ENCODE peak calls at places on chromosomes 13 and 19, in four cellular contexts. C, U, E and F are unnamed samples.

GRCh38 chr19:17266975-17267788 is at the start of gene BABAM1:
- DNase-seq in C (peak; percentile 99), U (peak; percentile 99), E (peak; percentile 99), F (peak; percentile 94)

GRCh38 chr13:108624108-108624507 is 5.3 kb upstream of the MYO16 start:
- DNase-seq in C (no peak), U (no peak), E (no peak), F (no peak)

GRCh38 chr19:1000095-1000494 is at the start of gene GRIN3B:
- DNase-seq in C (no peak), U (peak; percentile 50), E (no peak), F (no peak)

GRCh38 chr19:8612807-8613171 is 2.3 kb upstream of the ADAMTS10 start:
- DNase-seq in C (no peak), U (no peak), E (no peak), F (no peak)

GRCh38 chr13:75418997-75419396 is 63.0 kb downstream of the TBC1D4 start:
- DNase-seq in C (no peak), U (peak; percentile 71), E (no peak), F (no peak)

GRCh38 chr13:37277435-37278144 is 172.1 kb upstream of the CSNK1A1L start:
- DNase-seq in C (no peak), U (peak; percentile 63), E (no peak), F (no peak)

GRCh38 chr19:32581704-32582164 is 744 bp downstream of the PDCD5 start:
- DNase-seq in C (no peak), U (peak; percentile 72), E (no peak), F (peak; percentile 27)

GRCh38 chr19:14383556-14383897 is 2.3 kb downstream of the ADGRE5 start:
- DNase-seq in C (no peak), U (peak; percentile 55), E (no peak), F (peak; percentile 65)

GRCh38 chr13:24293761-24294160 is 15.6 kb upstream of the C1QTNF9 start:
- DNase-seq in C (no peak), U (no peak), E (no peak), F (no peak)

GRCh38 chr19:57903298-57904174 is 12.9 kb downstream of the ZNF417 start:
- DNase-seq in C (no peak), U (peak; percentile 75), E (no peak), F (no peak)

GRCh38 chr19:2544576-2545415 is 68.9 kb downstream of the GADD45B start:
- DNase-seq in C (no peak), U (no peak), E (no peak), F (peak; percentile 14)

GRCh38 chr13:99179460-99179859 is 21.2 kb upstream of the UBAC2 start:
- DNase-seq in C (no peak), U (no peak), E (no peak), F (no peak)

GRCh38 chr13:27481766-27482165 is 31.4 kb upstream of the MTIF3 start:
- DNase-seq in C (no peak), U (peak; percentile 51), E (no peak), F (peak; percentile 25)

GRCh38 chr13:32471187-32471922 is 43.4 kb upstream of the N4BP2L1 start:
- DNase-seq in C (no peak), U (peak; percentile 90), E (peak; percentile 59), F (peak; percentile 42)

GRCh38 chr19:40283414-40284250 is 1.5 kb downstream of the AKT2 start:
- DNase-seq in C (no peak), U (no peak), E (no peak), F (no peak)

GRCh38 chr13:113582841-113583631 is 1.5 kb upstream of the TFDP1 start:
- DNase-seq in C (no peak), U (no peak), E (no peak), F (no peak)

GRCh38 chr19:8355631-8356402 is 8.1 kb upstream of the ANGPTL4 start:
- DNase-seq in C (no peak), U (peak; percentile 97), E (peak; percentile 98), F (no peak)

GRCh38 chr13:73693215-73693614 is 441.0 kb downstream of the KLF12 start:
- DNase-seq in C (no peak), U (no peak), E (no peak), F (no peak)

GRCh38 chr19:4357921-4358326 is 14.6 kb downstream of the MPND start:
- DNase-seq in C (no peak), U (no peak), E (no peak), F (no peak)

GRCh38 chr13:97659602-97660001 is 225.6 kb downstream of the RAP2A start:
- DNase-seq in C (no peak), U (peak; percentile 59), E (no peak), F (no peak)

GRCh38 chr13:37868691-37869505 is 674 bp downstream of the TRPC4 start:
- DNase-seq in C (no peak), U (peak; percentile 72), E (no peak), F (no peak)

GRCh38 chr13:24148414-24149305 is 11.9 kb upstream of the SPATA13 start:
- DNase-seq in C (peak; percentile 69), U (peak; percentile 93), E (peak; percentile 87), F (no peak)